ENCODE peak calls at places on chromosomes 13 and 19, in five cellular contexts. S is A549, B is sigmoid colon, O is stomach, W is transverse colon. R is an unnamed sample.

GRCh38 chr13:27599845-27600553 is 20.3 kb downstream of the LNX2 start:
- DNase-seq in O (peak; percentile 34), B (no peak), W (no peak), S (peak; percentile 36), R (no peak)

GRCh38 chr19:19443902-19444693 is 38.6 kb downstream of the GATAD2A start:
- DNase-seq in S (no peak), O (no peak), W (no peak), B (no peak), R (no peak)

GRCh38 chr13:72469932-72470331 is 257.5 kb downstream of the MZT1 start:
- DNase-seq in B (no peak), W (no peak), S (no peak), O (no peak), R (no peak)

GRCh38 chr13:40589285-40590109 is 76.9 kb downstream of the FOXO1 start:
- DNase-seq in B (peak; percentile 68), S (peak; percentile 11), O (no peak), W (peak; percentile 48), R (peak; percentile 75)

GRCh38 chr13:45292176-45292575 is 48.8 kb downstream of the TPT1 start:
- DNase-seq in O (no peak), W (no peak), S (no peak), B (no peak), R (no peak)

GRCh38 chr19:10368101-10368803 is 12.1 kb downstream of the TYK2 start:
- DNase-seq in W (no peak), B (no peak), O (no peak), S (no peak), R (no peak)

GRCh38 chr13:112744306-112745021 is 54.6 kb downstream of the ATP11A start:
- DNase-seq in S (no peak), B (no peak), O (no peak), W (no peak), R (no peak)

GRCh38 chr19:367561-367960 is 23.0 kb upstream of the MIER2 start:
- DNase-seq in O (no peak), S (no peak), W (no peak), B (no peak), R (no peak)

GRCh38 chr19:56315076-56315828 is 613 bp upstream of the ZSCAN5A start:
- DNase-seq in O (peak; percentile 94), S (peak; percentile 99), W (peak; percentile 96), B (peak; percentile 98), R (peak; percentile 98)

DNA sequence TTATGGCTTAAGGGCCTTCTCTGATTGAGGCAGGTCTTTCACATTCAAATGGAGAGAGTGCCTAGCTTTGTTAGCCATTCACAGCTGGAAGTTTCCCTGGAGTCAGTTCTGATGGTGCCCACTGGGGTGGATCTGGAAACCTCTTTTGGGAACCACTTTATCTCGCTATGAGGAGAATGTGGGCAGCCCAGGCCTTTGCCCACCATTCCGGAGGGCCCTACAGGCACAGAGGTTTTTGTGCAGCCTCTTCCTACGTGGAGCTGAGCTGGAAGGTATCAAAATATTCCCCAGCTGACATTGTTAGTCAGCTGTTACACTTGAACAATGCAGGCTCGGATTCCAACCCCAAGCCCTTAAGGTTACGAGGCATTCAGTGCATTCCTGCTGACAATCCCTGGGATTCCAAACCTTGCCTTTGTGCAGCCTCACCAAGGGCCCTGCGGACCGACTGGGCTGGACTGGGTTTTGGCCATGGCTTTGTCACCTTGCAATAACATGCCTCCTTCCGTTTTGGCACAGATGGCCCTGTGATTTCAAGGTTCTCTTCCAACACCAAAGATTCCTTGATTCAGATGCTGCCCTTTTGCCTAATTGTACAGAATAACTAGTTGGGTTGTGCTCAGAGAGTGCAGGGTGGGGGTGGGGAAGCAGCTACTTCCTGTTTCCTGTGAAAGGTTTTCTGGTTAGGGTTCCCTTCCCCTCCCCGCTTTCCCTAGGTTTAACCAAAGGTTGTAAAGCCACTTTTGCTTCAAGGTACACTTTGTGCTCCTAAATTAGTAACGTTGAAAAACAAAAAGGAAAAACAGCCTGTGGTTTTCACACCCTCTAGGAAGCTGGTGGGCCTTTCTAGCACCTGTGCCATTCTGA is 27.1 kb downstream of the SAE1 start:
- DNase-seq in W (peak; percentile 64), B (peak; percentile 74), S (no peak), O (peak; percentile 33), R (no peak)
- H3K4me1 ChIP-seq in W (peaks cover 53% of the 10 kb centered on the region), B (peaks cover 86% of the 10 kb centered on the region), S (peaks cover 29% of the 10 kb centered on the region), O (peaks cover 63% of the 10 kb centered on the region), R (peaks cover 96% of the 10 kb centered on the region)

GRCh38 chr19:39409886-39410619 is 2.4 kb upstream of the PLEKHG2 start:
- DNase-seq in W (peak; percentile 85), S (peak; percentile 75), O (peak; percentile 76), B (peak; percentile 95), R (no peak)
- TF ChIP-seq CTCF in W (no peak), S (no peak), O (no peak), B (no peak), R (no peak)

DNA sequence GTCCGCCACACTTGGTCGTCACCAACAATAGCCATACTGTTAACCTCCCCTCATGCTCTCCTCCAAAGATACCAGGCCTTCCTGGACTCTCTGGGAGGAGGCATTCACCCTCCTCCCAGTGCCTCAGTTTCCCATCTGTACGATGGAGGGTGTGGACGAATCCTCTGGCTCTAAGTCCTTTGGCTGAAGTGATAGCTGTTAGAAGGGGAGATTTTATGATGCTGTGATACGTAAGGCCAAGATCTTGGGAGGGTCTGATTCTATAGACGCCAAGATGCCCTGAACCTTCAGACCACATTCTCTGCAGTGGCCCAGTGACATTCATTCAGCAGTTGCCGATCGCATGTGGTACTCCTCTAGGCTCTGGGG is 14.8 kb upstream of the NOP53 start:
- DNase-seq in W (no peak), B (no peak), O (no peak), S (no peak), R (no peak)
- TF ChIP-seq EP300 in W (no peak), B (no peak), O (no peak), S (no peak), R (no peak)

DNA sequence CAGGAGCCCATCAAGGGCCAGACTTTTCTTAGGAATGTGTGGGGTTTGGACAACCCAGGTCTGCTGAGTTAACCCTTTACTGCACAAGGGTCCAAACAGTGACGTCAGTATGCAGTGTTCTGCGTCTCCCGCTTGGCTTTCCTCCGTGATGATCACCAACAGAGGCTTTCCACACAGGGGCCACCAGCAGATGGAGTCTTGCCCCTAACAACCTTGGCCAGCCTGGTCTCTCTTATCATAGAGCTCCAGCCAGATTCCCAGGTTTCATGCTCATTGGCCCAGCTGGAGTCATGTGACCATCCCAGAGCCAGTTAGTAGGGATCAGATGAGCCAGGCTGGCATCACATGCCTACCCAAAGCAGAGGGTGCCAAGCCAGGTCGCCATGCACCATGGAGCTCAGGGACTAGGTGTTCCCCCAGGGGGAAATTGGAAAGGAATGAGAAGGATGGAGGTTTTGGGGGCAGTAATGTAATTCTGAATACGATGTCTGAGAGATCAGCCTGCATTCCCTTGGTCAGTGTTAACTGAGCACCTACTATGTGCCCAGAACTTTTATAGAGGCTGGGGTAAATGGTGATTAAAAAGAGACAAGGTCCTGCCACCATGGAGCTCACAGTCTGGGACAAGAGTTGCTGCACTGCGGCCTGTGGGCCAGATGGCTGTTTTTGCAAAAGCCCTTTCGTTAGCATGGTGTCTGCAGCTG is 61.2 kb downstream of the MYH14 start:
- DNase-seq in S (peak; percentile 58), O (no peak), W (no peak), B (no peak), R (no peak)
- H3K4me1 ChIP-seq in S (no peaks in the 10 kb centered on the region), O (no peaks in the 10 kb centered on the region), W (no peaks in the 10 kb centered on the region), B (no peaks in the 10 kb centered on the region), R (no peaks in the 10 kb centered on the region)